ENCODE peak calls at places on chromosomes 11 and 22, in ten cellular contexts. X, S, D, T, J, W, Z, R, H and C are unnamed samples.

GRCh38 chr22:47102081-47102480 is 339.6 kb downstream of the TBC1D22A start:
- DNase-seq in X (no peak), S (no peak), D (no peak), T (no peak), J (no peak), W (no peak), Z (no peak), R (no peak), H (no peak), C (no peak)

GRCh38 chr22:45335021-45335818 is 25.5 kb downstream of the FAM118A start:
- DNase-seq in X (peak), S (no peak), D (no peak), T (no peak), J (no peak), W (peak), Z (no peak), R (no peak), H (no peak), C (no peak)

GRCh38 chr11:88103337-88104206 is 71.7 kb downstream of the RAB38 start:
- DNase-seq in X (peak), S (peak), D (peak), T (no peak), J (peak), W (peak), Z (no peak), R (no peak), H (peak), C (peak)

GRCh38 chr11:35362571-35362980 is 56.8 kb downstream of the SLC1A2 start:
- DNase-seq in X (no peak), S (no peak), D (no peak), T (no peak), J (no peak), W (no peak), Z (no peak), R (no peak), H (no peak), C (no peak)

GRCh38 chr11:13094930-13095687 is 86.0 kb downstream of the RASSF10 start:
- DNase-seq in X (no peak), S (no peak), D (no peak), T (no peak), J (no peak), W (no peak), Z (no peak), R (no peak), H (no peak), C (no peak)

GRCh38 chr11:105827906-105828305 is 194.1 kb downstream of the MSANTD4 start:
- DNase-seq in X (no peak), S (no peak), D (no peak), T (no peak), J (no peak), W (no peak), Z (no peak), R (no peak), H (no peak), C (no peak)

GRCh38 chr11:36953986-36954385 is 355.9 kb upstream of the RAG2 start:
- DNase-seq in X (no peak), S (no peak), D (no peak), T (no peak), J (no peak), W (no peak), Z (no peak), R (no peak), H (no peak), C (no peak)

GRCh38 chr11:77175869-77176539 is 48.0 kb downstream of the MYO7A start:
- DNase-seq in X (no peak), S (no peak), D (no peak), T (no peak), J (no peak), W (peak), Z (no peak), R (peak), H (no peak), C (peak)

GRCh38 chr11:123856444-123856843 is 29.0 kb downstream of the TMEM225 start:
- DNase-seq in X (peak), S (no peak), D (no peak), T (no peak), J (no peak), W (no peak), Z (no peak), R (no peak), H (no peak), C (no peak)

GRCh38 chr11:57073121-57073520 is 84.4 kb downstream of the OR5AK2 start:
- DNase-seq in X (no peak), S (peak), D (no peak), T (no peak), J (no peak), W (no peak), Z (no peak), R (no peak), H (no peak), C (no peak)

GRCh38 chr22:44640618-44641155 is 61.3 kb upstream of the PRR5 start:
- DNase-seq in X (no peak), S (no peak), D (no peak), T (no peak), J (peak), W (no peak), Z (no peak), R (no peak), H (no peak), C (no peak)

GRCh38 chr11:41660585-41660984 is 201.1 kb upstream of the LRRC4C start:
- DNase-seq in X (no peak), S (no peak), D (no peak), T (no peak), J (no peak), W (peak), Z (no peak), R (no peak), H (no peak), C (no peak)

GRCh38 chr22:41339823-41340222 is 38.5 kb downstream of the ZC3H7B start:
- DNase-seq in X (no peak), S (no peak), D (no peak), T (no peak), J (no peak), W (no peak), Z (no peak), R (no peak), H (no peak), C (no peak)

GRCh38 chr11:130771708-130772107 is 144.6 kb downstream of the SNX19 start:
- DNase-seq in X (no peak), S (peak), D (no peak), T (no peak), J (no peak), W (peak), Z (no peak), R (no peak), H (no peak), C (no peak)

GRCh38 chr11:74417860-74418508 is 19.8 kb upstream of the PGM2L1 start:
- DNase-seq in X (no peak), S (peak), D (no peak), T (no peak), J (no peak), W (no peak), Z (no peak), R (no peak), H (no peak), C (no peak)

GRCh38 chr11:120131941-120132644 is 5.8 kb downstream of the TRIM29 start:
- DNase-seq in X (peak), S (no peak), D (peak), T (no peak), J (peak), W (peak), Z (no peak), R (peak), H (no peak), C (no peak)

GRCh38 chr11:119306373-119306890 is 10.5 kb downstream of the MCAM start:
- DNase-seq in X (no peak), S (peak), D (no peak), T (peak), J (no peak), W (no peak), Z (no peak), R (peak), H (no peak), C (no peak)

GRCh38 chr22:37273126-37273845 is 9.0 kb upstream of the CYTH4 start:
- DNase-seq in X (peak), S (peak), D (no peak), T (no peak), J (no peak), W (no peak), Z (no peak), R (no peak), H (no peak), C (no peak)

DNA sequence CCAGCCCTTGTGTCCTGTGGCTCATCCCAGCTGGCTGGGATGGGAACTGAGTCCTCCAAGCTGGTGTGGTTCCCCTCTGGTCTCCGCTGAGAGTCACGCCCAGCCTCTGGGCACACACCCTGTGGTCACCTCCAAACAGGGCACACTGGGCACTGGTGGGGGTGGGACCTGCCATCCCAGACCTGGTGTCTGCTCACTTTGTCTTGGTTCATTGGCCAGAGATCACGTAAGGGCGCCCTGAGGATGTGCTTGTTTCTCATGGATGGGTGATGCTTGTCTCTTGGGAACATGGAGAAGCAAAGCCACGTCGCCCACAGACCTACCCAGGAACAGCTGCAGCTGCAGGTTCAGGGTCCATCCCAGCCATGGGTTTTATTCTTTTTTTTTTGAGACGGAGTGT is 43.1 kb downstream of the LRP5 start:
- DNase-seq in X (no peak), S (no peak), D (no peak), T (no peak), J (peak), W (no peak), Z (no peak), R (no peak), H (no peak), C (no peak)
- H3K27ac ChIP-seq in X (no peak), S (no peak), D (no peak), T (no peak), J (peak), W (no peak), Z (no peak), R (peak), H (peak), C (no peak)

DNA sequence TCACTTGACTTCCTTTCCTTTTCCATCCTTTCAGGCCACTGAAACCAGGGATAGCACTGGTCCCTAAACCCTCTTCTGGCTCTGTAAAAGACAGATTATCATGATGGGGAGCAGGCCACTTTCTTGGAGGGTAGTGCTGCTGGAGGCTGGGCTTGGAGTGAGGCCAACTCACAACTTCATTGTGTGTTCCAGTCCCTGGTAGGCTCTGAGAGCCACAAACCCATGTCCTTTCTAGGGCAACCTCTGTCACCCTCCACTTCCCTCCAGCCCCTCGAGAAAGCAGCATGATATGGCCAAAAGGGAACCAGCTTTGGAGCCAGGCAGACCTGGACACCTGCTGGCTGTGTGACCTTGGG is 2.3 kb downstream of the TKFC start:
- DNase-seq in X (no peak), S (no peak), D (peak), T (no peak), J (no peak), W (no peak), Z (no peak), R (no peak), H (no peak), C (no peak)
- H3K27ac ChIP-seq in X (no peak), S (no peak), D (peak), T (no peak), J (peak), W (no peak), Z (no peak), R (no peak), H (no peak), C (no peak)

GRCh38 chr11:110797453-110797852 is 85.2 kb upstream of the ARHGAP20 start:
- DNase-seq in X (peak), S (peak), D (no peak), T (no peak), J (no peak), W (no peak), Z (no peak), R (no peak), H (no peak), C (no peak)

GRCh38 chr11:110805764-110806163 is 93.5 kb upstream of the ARHGAP20 start:
- DNase-seq in X (no peak), S (no peak), D (no peak), T (no peak), J (no peak), W (no peak), Z (no peak), R (no peak), H (no peak), C (no peak)

GRCh38 chr11:110798231-110798630 is 86.0 kb upstream of the ARHGAP20 start:
- DNase-seq in X (no peak), S (no peak), D (no peak), T (no peak), J (no peak), W (no peak), Z (no peak), R (no peak), H (no peak), C (no peak)

DNA sequence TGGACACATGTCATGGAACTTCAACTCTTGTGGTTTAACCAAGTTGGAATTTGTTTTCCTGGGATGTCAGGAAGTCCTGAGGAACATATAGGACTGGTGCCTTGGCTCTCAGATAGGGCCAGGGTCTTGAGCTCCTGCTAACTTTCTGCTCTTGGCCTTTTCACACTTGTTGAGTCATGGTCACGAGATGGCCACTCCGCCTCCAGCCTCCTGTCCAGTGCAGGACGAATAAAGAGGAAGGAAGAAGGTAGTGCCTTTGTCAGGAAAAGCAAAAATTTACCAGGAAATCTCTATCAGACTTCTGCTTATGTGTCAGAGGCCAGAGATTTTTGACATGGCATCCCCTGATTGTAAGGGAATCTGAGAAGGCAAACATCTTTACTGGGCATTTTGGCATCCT is 89.1 kb upstream of the ARHGAP20 start:
- DNase-seq in X (no peak), S (no peak), D (no peak), T (no peak), J (no peak), W (no peak), Z (no peak), R (peak), H (no peak), C (no peak)
- H3K27ac ChIP-seq in X (no peak), S (no peak), D (no peak), T (no peak), J (no peak), W (no peak), Z (no peak), R (no peak), H (no peak), C (no peak)

DNA sequence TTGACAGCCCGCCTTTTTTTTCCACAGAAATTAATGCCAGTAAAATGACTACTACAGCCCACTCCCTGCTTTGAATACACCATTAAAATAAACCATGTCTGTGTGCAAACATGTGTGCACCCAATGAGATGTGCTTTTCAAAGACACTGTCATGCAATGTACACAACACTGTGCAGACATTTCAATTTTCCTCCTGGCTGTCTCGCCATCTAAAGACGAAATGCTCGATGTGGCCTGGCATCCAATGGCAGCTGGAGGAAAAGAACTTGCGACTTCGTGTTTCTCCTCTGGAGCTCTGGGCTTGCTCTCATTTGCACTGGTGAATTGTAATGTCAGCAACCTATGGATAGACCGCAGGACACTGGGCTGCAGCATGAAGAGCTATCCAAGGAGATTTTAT is 147.0 kb upstream of the NAV2 start:
- DNase-seq in X (no peak), S (no peak), D (no peak), T (no peak), J (no peak), W (no peak), Z (no peak), R (no peak), H (no peak), C (no peak)
- H3K27ac ChIP-seq in X (no peak), S (no peak), D (no peak), T (no peak), J (no peak), W (no peak), Z (no peak), R (peak), H (no peak), C (no peak)

GRCh38 chr11:65473275-65473860 is 25.5 kb upstream of the MALAT1 start:
- DNase-seq in X (no peak), S (peak), D (no peak), T (no peak), J (no peak), W (no peak), Z (no peak), R (no peak), H (no peak), C (no peak)
- H3K27ac ChIP-seq in X (peak), S (peak), D (no peak), T (no peak), J (peak), W (no peak), Z (no peak), R (peak), H (peak), C (no peak)